ENCODE peak calls at places on chromosomes 11 and 22, in four cellular contexts. J, I, F and S are unnamed samples. For H3K4me1, the result is how much of the 10 kb centered on the place peaks cover.

GRCh38 chr11:5665746-5666395 is 19.0 kb downstream of the TRIM5 start:
- DNase-seq in J (no peak), I (no peak), F (no peak), S (no peak)

GRCh38 chr22:38415561-38416321 is 39.3 kb downstream of the KCNJ4 start:
- DNase-seq in J (no peak), I (peak), F (peak), S (peak)

GRCh38 chr11:10742460-10743208 is 8.4 kb upstream of the CTR9 start:
- DNase-seq in J (peak), I (no peak), F (no peak), S (no peak)

GRCh38 chr22:44151661-44152060 is 29.1 kb upstream of the PARVG start:
- DNase-seq in J (peak), I (no peak), F (no peak), S (peak)

GRCh38 chr11:134538793-134539192 is 126.8 kb upstream of the B3GAT1 start:
- DNase-seq in J (no peak), I (no peak), F (peak), S (no peak)

GRCh38 chr11:131038597-131038996 is 122.3 kb upstream of the SNX19 start:
- DNase-seq in J (no peak), I (no peak), F (no peak), S (no peak)

GRCh38 chr11:119602745-119603373 is 126.1 kb downstream of the NECTIN1 start:
- DNase-seq in J (no peak), I (no peak), F (no peak), S (no peak)

GRCh38 chr22:33917744-33918406 is 2.4 kb downstream of the LARGE1 start:
- DNase-seq in J (peak), I (no peak), F (no peak), S (no peak)

GRCh38 chr11:2381494-2382128 is 4.5 kb downstream of the CD81 start:
- DNase-seq in J (no peak), I (no peak), F (no peak), S (no peak)
- H3K4me1 ChIP-seq in J (under half), I (half or more), F (half or more), S (half or more)

GRCh38 chr22:46071451-46072029 is 78.8 kb upstream of the PPARA start:
- DNase-seq in J (peak), I (peak), F (peak), S (peak)
- TF ChIP-seq POLR2A in J (no peak), I (no peak), F (peak), S (peak)

DNA sequence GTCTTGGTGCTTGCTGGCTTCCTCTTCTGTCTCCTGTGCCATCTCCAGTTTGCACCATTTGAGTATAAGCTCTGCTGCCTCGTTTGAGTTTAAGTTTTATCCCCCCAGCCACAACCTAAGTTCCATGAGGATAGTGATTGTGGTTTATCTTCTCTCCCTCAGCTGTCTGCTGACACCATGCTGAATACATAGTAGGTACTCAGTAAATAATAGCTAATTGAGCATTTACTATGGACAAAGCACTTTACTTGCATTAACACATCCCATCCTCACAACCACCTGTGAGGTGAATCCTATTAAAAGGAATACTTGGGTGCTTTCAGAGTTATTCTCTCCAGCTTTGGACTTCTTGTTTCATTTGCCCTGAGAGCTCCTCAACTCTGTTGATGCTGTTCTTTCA is 26.9 kb downstream of the ZBTB16 start:
- DNase-seq in J (no peak), I (no peak), F (peak), S (no peak)
- H3K4me1 ChIP-seq in J (under half), I (half or more), F (half or more), S (under half)

DNA sequence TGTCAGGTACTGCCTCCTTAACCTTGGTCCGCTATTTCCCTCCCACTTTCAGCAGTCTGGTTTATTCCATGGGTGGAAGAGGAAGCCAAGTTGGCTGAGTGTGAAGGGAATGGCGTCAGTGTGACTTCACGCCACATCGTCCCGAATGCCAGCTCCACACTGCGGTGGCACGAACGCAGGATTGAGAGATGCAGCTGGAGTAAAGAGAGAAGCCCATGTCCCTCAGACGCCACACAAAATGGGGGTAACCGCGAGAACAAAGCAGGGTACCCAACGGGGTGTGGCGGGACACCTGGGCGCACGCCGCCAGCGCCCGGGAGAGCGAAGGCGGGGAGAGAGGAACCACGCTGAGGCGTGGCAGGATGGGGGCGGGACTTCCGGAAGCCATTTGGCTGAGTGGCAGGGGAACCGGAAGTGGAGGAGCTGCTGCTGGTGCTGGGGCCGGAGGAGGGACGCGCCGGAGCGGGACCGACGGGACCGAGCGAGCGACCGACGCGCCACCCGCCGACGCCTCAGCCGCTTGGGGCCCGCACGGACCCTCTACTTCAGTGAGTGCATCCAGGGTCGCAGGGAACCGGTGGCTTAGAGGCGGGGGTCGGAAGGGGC is at the start of gene PAFAH1B2:
- DNase-seq in J (peak), I (peak), F (peak), S (peak)
- TF ChIP-seq POLR2A in J (peak), I (peak), F (no peak), S (peak)

DNA sequence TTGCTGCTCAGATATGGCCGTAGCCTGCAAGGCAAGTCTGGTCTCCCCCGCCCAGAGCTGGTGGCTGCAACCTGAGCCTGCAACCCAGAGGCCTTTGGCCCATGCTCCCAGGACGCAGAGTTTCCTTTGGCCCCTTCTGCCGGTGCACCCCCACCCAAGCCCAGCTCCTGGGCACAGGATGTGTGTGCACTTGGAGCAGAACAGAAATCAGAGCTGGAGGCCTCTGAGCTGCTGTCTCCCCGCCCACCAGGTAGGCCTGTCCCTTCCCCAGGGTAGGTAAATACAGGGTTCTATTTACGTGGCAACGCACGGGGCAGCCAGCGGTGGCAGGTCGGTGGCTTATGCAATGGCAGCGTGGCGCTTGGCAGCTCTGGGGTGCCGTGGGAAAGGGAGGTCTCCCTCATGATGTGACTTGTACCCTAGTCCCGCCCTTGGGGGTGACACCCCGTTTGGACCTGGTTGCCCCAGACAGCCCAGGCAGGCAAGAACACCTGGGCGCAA is 20.9 kb upstream of the MYEOV start:
- DNase-seq in J (no peak), I (peak), F (no peak), S (no peak)
- H3K4me1 ChIP-seq in J (under half), I (under half), F (under half), S (under half)

GRCh38 chr11:70398834-70399680 is 728 bp downstream of the CTTN start:
- DNase-seq in J (no peak), I (peak), F (peak), S (peak)

GRCh38 chr11:70394211-70394950 is 3.9 kb upstream of the CTTN start:
- DNase-seq in J (no peak), I (no peak), F (no peak), S (no peak)

GRCh38 chr11:70399681-70400112 is 1.4 kb downstream of the CTTN start:
- DNase-seq in J (peak), I (peak), F (peak), S (peak)

GRCh38 chr11:70397983-70398833 is at the start of gene CTTN:
- DNase-seq in J (peak), I (peak), F (peak), S (peak)

DNA sequence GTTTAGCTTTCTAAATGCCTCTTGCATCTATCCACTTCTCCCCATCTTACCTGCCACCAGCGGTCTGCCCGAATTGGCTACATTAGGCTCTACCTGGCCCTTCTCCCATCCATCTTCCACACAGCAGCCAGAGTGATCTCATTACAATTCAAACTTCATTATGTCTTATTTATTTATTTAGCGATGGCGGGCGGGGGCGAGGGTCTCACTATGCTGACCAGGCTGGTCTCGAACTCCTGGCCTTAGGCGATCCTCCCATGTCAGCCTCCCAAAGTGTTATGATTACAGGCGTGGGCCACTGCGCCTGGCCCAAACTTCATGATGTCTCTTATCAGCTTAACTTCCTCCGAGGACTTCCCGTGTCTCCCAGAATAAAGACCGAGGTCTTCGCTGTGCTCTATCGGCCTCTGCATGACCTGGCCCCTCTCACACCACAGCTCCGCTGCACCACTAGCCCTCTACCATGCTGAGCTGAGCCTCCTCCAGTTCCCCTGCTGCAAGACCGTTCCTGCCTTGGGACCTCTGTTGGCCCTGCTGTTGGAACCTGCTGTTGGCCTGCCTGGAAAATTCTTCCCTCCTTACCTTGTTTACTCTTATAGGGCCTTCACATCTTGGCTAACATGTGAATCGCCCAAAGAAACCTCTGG is 870 bp upstream of the CTTN start:
- DNase-seq in J (peak), I (no peak), F (no peak), S (peak)
- TF ChIP-seq POLR2A in J (no peak), I (no peak), F (no peak), S (no peak)

DNA sequence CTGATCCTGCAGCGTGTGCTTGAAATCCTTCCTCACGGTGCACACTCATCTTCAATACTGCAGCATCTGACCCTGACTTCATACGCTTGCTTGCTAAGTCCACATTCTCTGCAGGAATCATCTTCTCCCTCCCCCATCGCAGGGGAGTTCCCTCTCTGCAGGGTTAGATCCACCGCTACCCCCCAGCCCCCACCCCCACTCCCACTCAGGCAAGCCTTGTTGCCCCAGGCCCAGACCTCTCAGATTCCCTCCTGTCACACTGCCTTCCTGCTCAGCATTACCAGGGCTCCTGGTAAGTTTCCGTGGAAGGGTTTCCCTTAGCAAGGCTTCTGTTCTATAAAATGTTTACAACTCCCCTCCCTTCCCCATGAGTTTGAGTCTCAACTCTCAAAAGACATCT is 92.4 kb downstream of the ATXN10 start:
- DNase-seq in J (no peak), I (no peak), F (no peak), S (no peak)
- H3K4me1 ChIP-seq in J (under half), I (under half), F (under half), S (under half)

GRCh38 chr11:34359548-34359891 is 1.7 kb upstream of the ABTB2 start:
- DNase-seq in J (no peak), I (no peak), F (no peak), S (no peak)

GRCh38 chr11:34358258-34358665 is 452 bp upstream of the ABTB2 start:
- DNase-seq in J (peak), I (peak), F (peak), S (peak)

GRCh38 chr11:34357646-34358257 is at the start of gene ABTB2:
- DNase-seq in J (peak), I (peak), F (peak), S (peak)

GRCh38 chr11:34360056-34360455 is 2.2 kb upstream of the ABTB2 start:
- DNase-seq in J (no peak), I (no peak), F (no peak), S (no peak)

GRCh38 chr11:34358666-34359547 is 1.1 kb upstream of the ABTB2 start:
- DNase-seq in J (peak), I (peak), F (peak), S (peak)
- TF ChIP-seq POLR2A in J (no peak), I (no peak), F (no peak), S (no peak)

GRCh38 chr11:111960916-111961315 is 23.8 kb downstream of the DIXDC1 start:
- DNase-seq in J (no peak), I (peak), F (no peak), S (no peak)

GRCh38 chr11:111954154-111954553 is 17.0 kb downstream of the DIXDC1 start:
- DNase-seq in J (no peak), I (no peak), F (no peak), S (no peak)

GRCh38 chr11:111961389-111962300 is 24.5 kb downstream of the DIXDC1 start:
- DNase-seq in J (no peak), I (no peak), F (no peak), S (no peak)

DNA sequence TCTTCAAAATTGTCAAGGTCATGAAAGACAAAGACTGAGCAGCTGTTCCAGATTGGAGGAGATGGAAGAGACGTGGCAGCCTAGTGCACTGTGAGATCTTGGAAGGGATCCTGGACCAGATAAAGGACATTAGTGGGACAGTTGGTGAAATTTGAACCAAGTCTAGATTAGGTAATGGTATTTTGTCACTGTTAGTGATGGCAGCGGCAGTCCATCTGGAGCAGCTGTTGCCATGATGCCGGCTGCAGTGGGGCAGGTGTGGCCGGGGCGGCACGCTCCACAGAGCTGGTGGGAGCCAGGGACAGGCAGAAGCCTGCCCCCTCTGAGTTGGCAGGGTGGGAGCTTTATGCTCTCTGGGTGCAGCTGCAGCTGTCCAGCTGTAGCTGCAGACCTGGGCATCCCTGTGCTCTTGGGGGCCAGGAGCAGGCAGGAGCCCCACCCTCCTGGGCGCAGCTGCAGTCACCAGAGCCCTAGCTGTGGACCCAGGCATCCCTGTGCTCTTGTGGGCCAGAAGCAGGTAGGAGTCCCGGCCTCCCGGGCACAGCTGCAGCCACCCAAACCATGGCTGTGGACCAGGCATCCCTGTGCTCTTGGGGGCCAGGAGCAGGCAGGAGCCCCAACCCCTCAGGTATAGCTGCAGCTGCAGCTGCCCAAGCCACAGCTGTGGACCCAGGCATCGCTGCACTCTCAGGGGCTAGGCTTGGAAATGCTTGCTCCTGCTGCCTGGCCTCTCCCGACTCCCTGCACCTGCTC is 20.7 kb downstream of the DIXDC1 start:
- DNase-seq in J (no peak), I (no peak), F (no peak), S (no peak)
- H3K4me1 ChIP-seq in J (under half), I (under half), F (under half), S (under half)

DNA sequence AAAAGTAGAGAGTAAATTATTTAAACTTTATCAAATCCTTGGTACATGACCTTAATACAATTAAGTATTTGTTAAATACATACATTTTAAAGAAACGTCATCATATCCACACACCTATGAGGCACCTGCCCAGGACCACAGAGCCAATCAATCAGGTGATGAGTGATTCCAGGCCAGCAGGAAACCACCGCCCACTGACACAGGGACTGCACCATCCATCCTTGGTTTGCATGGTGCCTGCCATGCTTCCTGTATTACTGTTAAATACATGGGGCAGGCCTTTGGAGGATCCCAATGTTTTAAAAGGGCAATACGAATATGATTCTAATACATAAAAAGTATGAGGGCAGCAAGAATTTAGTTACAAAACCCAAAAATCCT is 7.0 kb upstream of the TBC1D10A start:
- DNase-seq in J (no peak), I (no peak), F (no peak), S (no peak)
- TF ChIP-seq POLR2A in J (no peak), I (no peak), F (no peak), S (no peak)